ENCODE peak calls at places on chromosome 6, in eight cellular contexts. O is astrocyte of the spinal cord, B is AG09319, Y is AG04450, J is epithelial cell of esophagus, C is OCI-LY7, I is WERI-Rb-1, W is HL-60. U is an unnamed sample.

GRCh38 chr6:90083891-90084290 is 189.6 kb downstream of the GJA10 start:
- DNase-seq in O (no peak), B (no peak), Y (no peak), J (no peak), C (peak; percentile 63), I (no peak), W (no peak), U (peak; percentile 76)

GRCh38 chr6:33717857-33718552 is 6.5 kb upstream of the UQCC2 start:
- DNase-seq in O (no peak), B (no peak), Y (no peak), J (no peak), C (no peak), I (no peak), W (no peak), U (no peak)

GRCh38 chr6:72976389-72976900 is 248.9 kb downstream of the KHDC1L start:
- DNase-seq in O (peak; percentile 34), B (no peak), Y (no peak), J (no peak), C (no peak), I (no peak), W (no peak), U (no peak)

GRCh38 chr6:24004659-24005058 is 121.4 kb upstream of the NRSN1 start:
- DNase-seq in O (no peak), B (peak; percentile 7), Y (no peak), J (no peak), C (no peak), I (peak; percentile 38), W (no peak), U (no peak)

GRCh38 chr6:16316741-16317251 is 78.4 kb downstream of the GMPR start:
- DNase-seq in O (peak; percentile 79), B (no peak), Y (no peak), J (peak; percentile 61), C (peak; percentile 47), I (peak; percentile 43), W (no peak), U (peak; percentile 49)

GRCh38 chr6:17086469-17086868 is 15.4 kb upstream of the STMND1 start:
- DNase-seq in O (peak; percentile 77), B (peak; percentile 47), Y (peak; percentile 50), J (peak; percentile 79), C (peak; percentile 2), I (peak; percentile 82), W (peak; percentile 11), U (peak; percentile 39)

GRCh38 chr6:36660771-36661471 is 17.6 kb upstream of the CDKN1A start:
- DNase-seq in O (no peak), B (no peak), Y (no peak), J (no peak), C (no peak), I (no peak), W (no peak), U (no peak)

GRCh38 chr6:70601014-70601413 is 34.3 kb downstream of the SDHAF4 start:
- DNase-seq in O (no peak), B (no peak), Y (no peak), J (no peak), C (no peak), I (no peak), W (no peak), U (no peak)

GRCh38 chr6:75608955-75609533 is 7.4 kb downstream of the SENP6 start:
- DNase-seq in O (no peak), B (no peak), Y (no peak), J (no peak), C (peak; percentile 21), I (no peak), W (no peak), U (no peak)

GRCh38 chr6:43798688-43799444 is 28.9 kb downstream of the VEGFA start:
- DNase-seq in O (peak; percentile 62), B (peak; percentile 20), Y (no peak), J (peak; percentile 76), C (no peak), I (peak; percentile 67), W (no peak), U (peak; percentile 54)

GRCh38 chr6:9138856-9139426 is 703.6 kb upstream of the SLC35B3 start:
- DNase-seq in O (peak; percentile 5), B (no peak), Y (no peak), J (no peak), C (no peak), I (no peak), W (no peak), U (no peak)

GRCh38 chr6:129684903-129685639 is 24.9 kb downstream of the ARHGAP18 start:
- DNase-seq in O (no peak), B (no peak), Y (no peak), J (no peak), C (no peak), I (no peak), W (peak; percentile 39), U (no peak)

GRCh38 chr6:117496383-117496990 is 14.0 kb downstream of the DCBLD1 start:
- DNase-seq in O (peak; percentile 72), B (no peak), Y (no peak), J (peak; percentile 96), C (no peak), I (no peak), W (no peak), U (no peak)

GRCh38 chr6:42394151-42394550 is 57.6 kb downstream of the TRERF1 start:
- DNase-seq in O (no peak), B (no peak), Y (no peak), J (no peak), C (no peak), I (no peak), W (no peak), U (no peak)

GRCh38 chr6:169868458-169868857 is 117.0 kb downstream of the ERMARD start:
- DNase-seq in O (no peak), B (no peak), Y (no peak), J (no peak), C (peak; percentile 83), I (no peak), W (no peak), U (peak; percentile 83)

GRCh38 chr6:167093922-167094432 is 28.9 kb upstream of the CCR6 start:
- DNase-seq in O (no peak), B (no peak), Y (no peak), J (no peak), C (no peak), I (no peak), W (no peak), U (peak; percentile 87)

GRCh38 chr6:19731286-19731685 is 105.9 kb upstream of the ID4 start:
- DNase-seq in O (peak; percentile 88), B (peak; percentile 46), Y (peak; percentile 59), J (peak; percentile 97), C (no peak), I (no peak), W (no peak), U (no peak)

GRCh38 chr6:113287396-113287795 is 569.7 kb upstream of the MARCKS start:
- DNase-seq in O (no peak), B (no peak), Y (no peak), J (no peak), C (no peak), I (no peak), W (no peak), U (no peak)

GRCh38 chr6:99885051-99885450 is 109.0 kb downstream of the MCHR2 start:
- DNase-seq in O (no peak), B (no peak), Y (no peak), J (peak; percentile 16), C (no peak), I (no peak), W (no peak), U (no peak)

GRCh38 chr6:147578159-147578558 is 69.7 kb downstream of the SAMD5 start:
- DNase-seq in O (no peak), B (no peak), Y (no peak), J (peak; percentile 66), C (no peak), I (no peak), W (no peak), U (no peak)

GRCh38 chr6:38524436-38525145 is 115.1 kb downstream of the BTBD9 start:
- DNase-seq in O (no peak), B (no peak), Y (no peak), J (peak; percentile 16), C (no peak), I (no peak), W (no peak), U (no peak)

GRCh38 chr6:112691289-112691688 is 344.2 kb downstream of the RFPL4B start:
- DNase-seq in O (peak; percentile 62), B (peak; percentile 78), Y (peak; percentile 37), J (peak; percentile 86), C (no peak), I (no peak), W (peak; percentile 1), U (no peak)

GRCh38 chr6:2503816-2504494 is 246.8 kb downstream of the MYLK4 start:
- DNase-seq in O (peak; percentile 62), B (no peak), Y (no peak), J (peak; percentile 58), C (no peak), I (no peak), W (peak; percentile 48), U (no peak)

GRCh38 chr6:129593233-129593564 is 116.8 kb downstream of the ARHGAP18 start:
- DNase-seq in O (no peak), B (no peak), Y (no peak), J (no peak), C (no peak), I (no peak), W (no peak), U (no peak)

GRCh38 chr6:14984454-14984853 is 261.4 kb upstream of the JARID2 start:
- DNase-seq in O (no peak), B (peak; percentile 3), Y (no peak), J (peak; percentile 47), C (no peak), I (peak; percentile 84), W (no peak), U (no peak)

DNA sequence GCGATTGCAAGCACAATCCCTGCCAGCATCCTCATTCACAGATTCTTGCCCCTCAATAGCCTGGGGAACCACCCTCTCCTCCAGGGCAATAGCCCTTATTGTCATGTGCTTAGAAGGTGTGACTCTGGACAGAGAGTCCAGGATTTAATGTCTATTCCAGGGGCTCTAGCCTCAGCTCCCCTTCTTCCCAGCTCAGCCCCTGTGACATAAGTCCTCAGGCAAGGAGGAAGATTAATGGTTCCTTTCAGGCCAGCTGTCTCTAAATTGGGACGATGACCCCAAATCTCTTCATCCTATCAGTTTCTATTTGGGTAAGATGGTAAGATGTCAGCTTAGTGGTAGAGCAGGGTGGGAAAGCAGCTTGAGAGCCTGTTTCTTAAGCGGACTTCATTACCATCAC is 8.1 kb downstream of the LRFN2 start:
- DNase-seq in O (no peak), B (no peak), Y (no peak), J (no peak), C (no peak), I (peak; percentile 91), W (no peak), U (no peak)
- TF ChIP-seq CTCF in O (no peak), B (no peak), Y (no peak), J (no peak), C (no peak), I (no peak), W (no peak), U (no peak)

GRCh38 chr6:168117942-168118341 is 38.9 kb upstream of the FRMD1 start:
- DNase-seq in O (no peak), B (no peak), Y (no peak), J (no peak), C (no peak), I (no peak), W (no peak), U (no peak)
- TF ChIP-seq CTCF in O (peak; percentile 24), B (peak; percentile 18), Y (peak; percentile 45), J (peak; percentile 27), C (peak; percentile 50), I (peak; percentile 56), W (no peak), U (no peak)

GRCh38 chr6:80528115-80528514 is 421.6 kb downstream of the BCKDHB start:
- DNase-seq in O (no peak), B (no peak), Y (no peak), J (no peak), C (no peak), I (no peak), W (no peak), U (no peak)
- TF ChIP-seq CTCF in O (peak; percentile 9), B (peak; percentile 4), Y (peak; percentile 4), J (no peak), C (no peak), I (no peak), W (no peak), U (no peak)

GRCh38 chr6:28462401-28462800 is 19.1 kb upstream of the ZSCAN23 start:
- DNase-seq in O (no peak), B (no peak), Y (no peak), J (no peak), C (no peak), I (peak; percentile 79), W (no peak), U (peak; percentile 33)
- TF ChIP-seq CTCF in O (no peak), B (no peak), Y (no peak), J (no peak), C (no peak), I (no peak), W (no peak), U (no peak)